ENCODE peak calls at places on chromosomes 4 and X, in eight cellular contexts. Z is mammary epithelial cell; E is CD8-positive, alpha-beta memory T cell; D is stimulated activated CD8-positive, alpha-beta memory T cell treated with anti-CD3 and anti-CD28 coated beads, Interleukin-15, amount 100 ng/mL, for 24 hours; S is activated CD4-positive, alpha-beta T cell treated with anti-CD3 and anti-CD28 coated beads, Interleukin-2, amount 50 U/mL, for 48 hours; A is GM12864; U is WERI-Rb-1; H is choroid plexus epithelial cell. B is an unnamed sample.

GRCh38 chr4:2799971-2800690 is 7.2 kb downstream of the SH3BP2 start:
- DNase-seq in Z (no peak), A (no peak), E (peak; percentile 40), U (no peak), S (no peak), H (peak; percentile 30), D (no peak), B (no peak)

GRCh38 chr4:76634239-76634638 is 199.2 kb downstream of the SHROOM3 start:
- DNase-seq in E (no peak), Z (peak; percentile 56), H (peak; percentile 72), S (no peak), A (no peak), D (no peak), U (no peak), B (no peak)

GRCh38 chr4:47598896-47599295 is 113.8 kb downstream of the ATP10D start:
- DNase-seq in E (no peak), D (no peak), A (no peak), H (no peak), U (no peak), Z (no peak), S (no peak), B (no peak)

GRCh38 chr4:10667651-10668341 is 16.8 kb downstream of the CLNK start:
- DNase-seq in H (no peak), E (no peak), Z (no peak), A (no peak), D (no peak), S (no peak), U (no peak), B (no peak)

GRCh38 chr4:37812713-37813112 is 13.8 kb upstream of the PGM2 start:
- DNase-seq in E (no peak), Z (no peak), H (peak; percentile 91), U (no peak), S (no peak), A (no peak), D (no peak), B (no peak)

GRCh38 chr4:164252286-164252685 is 501.6 kb upstream of the SMIM31 start:
- DNase-seq in H (peak; percentile 4), S (no peak), Z (peak; percentile 22), E (no peak), U (no peak), D (no peak), A (no peak), B (no peak)

GRCh38 chr4:54657194-54657555 is 582 bp upstream of the KIT start:
- DNase-seq in U (no peak), H (no peak), Z (no peak), D (no peak), S (no peak), E (no peak), A (no peak), B (no peak)

GRCh38 chrX:69133561-69134542 is 31.4 kb downstream of the PJA1 start:
- DNase-seq in U (peak; percentile 70), A (no peak), H (peak; percentile 84), E (no peak), Z (peak; percentile 61), D (no peak), S (no peak), B (no peak)

GRCh38 chr4:176377705-176378302 is 58.0 kb downstream of the SPCS3 start:
- DNase-seq in D (no peak), H (peak; percentile 46), Z (peak; percentile 41), U (no peak), A (no peak), S (no peak), E (no peak), B (no peak)

GRCh38 chrX:77427586-77427985 is 19.6 kb upstream of the FGF16 start:
- DNase-seq in Z (no peak), U (no peak), D (no peak), S (no peak), A (no peak), H (no peak), E (no peak), B (no peak)

GRCh38 chrX:50801135-50801534 is 12.9 kb downstream of the SHROOM4 start:
- DNase-seq in D (no peak), Z (no peak), E (no peak), U (no peak), A (no peak), H (peak; percentile 13), S (no peak), B (no peak)

GRCh38 chrX:115560978-115561604 is at the start of gene PLS3:
- DNase-seq in D (no peak), U (peak; percentile 84), A (peak; percentile 19), H (peak; percentile 89), E (no peak), S (peak; percentile 16), Z (peak; percentile 81), B (peak; percentile 59)

GRCh38 chrX:140318306-140318705 is 186.6 kb downstream of the SOX3 start:
- DNase-seq in Z (peak; percentile 42), S (no peak), D (no peak), U (no peak), A (no peak), E (no peak), H (no peak), B (no peak)

GRCh38 chr4:110527156-110527555 is 51.2 kb downstream of the ENPEP start:
- DNase-seq in U (no peak), Z (no peak), A (no peak), D (no peak), S (peak; percentile 28), E (no peak), H (no peak), B (no peak)

GRCh38 chr4:141193516-141193915 is 27.2 kb upstream of the ZNF330 start:
- DNase-seq in Z (no peak), A (no peak), U (no peak), E (no peak), H (no peak), S (no peak), D (no peak), B (no peak)

GRCh38 chr4:173752610-173753009 is 222.6 kb upstream of the HAND2 start:
- DNase-seq in S (peak; percentile 34), H (peak; percentile 9), D (no peak), Z (peak; percentile 3), A (peak; percentile 26), U (peak; percentile 75), E (no peak), B (no peak)

GRCh38 chrX:37995428-37995827 is 10.9 kb upstream of the SYTL5 start:
- DNase-seq in H (no peak), A (no peak), D (no peak), Z (no peak), S (no peak), U (peak; percentile 9), E (no peak), B (no peak)

B was measured in breast epithelium.